ENCODE peak calls at places on chromosome 10, in nine cellular contexts. R is fibroblast of lung; J is OCI-LY7; E is glutamatergic neuron; Z is body of pancreas; D is omental fat pad; P is astrocyte of the cerebellum; O is tibial artery; V is CD8-positive, alpha-beta T cell. T is an unnamed sample.

GRCh38 chr10:89296227-89296648 is 5.6 kb upstream of the IFIT2 start:
- DNase-seq in R (peak; percentile 90), J (peak; percentile 11), E (no peak), Z (no peak), D (no peak), P (no peak), O (peak; percentile 76), V (no peak), T (peak; percentile 46)

GRCh38 chr10:90289037-90289436 is 568.8 kb downstream of the HTR7 start:
- DNase-seq in R (peak; percentile 78), J (no peak), E (no peak), Z (no peak), D (no peak), P (no peak), O (no peak), V (no peak), T (no peak)

GRCh38 chr10:125707852-125708468 is 11.5 kb upstream of the EDRF1 start:
- DNase-seq in R (peak; percentile 47), J (no peak), E (no peak), Z (no peak), D (no peak), P (no peak), O (no peak), V (no peak), T (peak; percentile 50)

GRCh38 chr10:33334170-33334838 is at the start of gene NRP1:
- DNase-seq in R (no peak), J (no peak), E (peak; percentile 59), Z (peak; percentile 22), D (no peak), P (no peak), O (peak; percentile 72), V (no peak), T (no peak)

GRCh38 chr10:77971804-77972144 is 45.2 kb upstream of the DLG5 start:
- DNase-seq in R (no peak), J (no peak), E (no peak), Z (no peak), D (no peak), P (no peak), O (no peak), V (no peak), T (no peak)

GRCh38 chr10:24209946-24210491 is 1.1 kb downstream of the KIAA1217 start:
- DNase-seq in R (peak; percentile 37), J (no peak), E (no peak), Z (no peak), D (no peak), P (peak; percentile 46), O (no peak), V (no peak), T (no peak)

GRCh38 chr10:845526-845925 is 86.0 kb downstream of the LARP4B start:
- DNase-seq in R (no peak), J (no peak), E (no peak), Z (no peak), D (no peak), P (no peak), O (no peak), V (no peak), T (no peak)

GRCh38 chr10:3976718-3977117 is 191.7 kb upstream of the KLF6 start:
- DNase-seq in R (no peak), J (no peak), E (no peak), Z (no peak), D (no peak), P (no peak), O (no peak), V (no peak), T (no peak)

GRCh38 chr10:69215405-69216176 is 4.5 kb upstream of the HKDC1 start:
- DNase-seq in R (no peak), J (no peak), E (no peak), Z (no peak), D (no peak), P (no peak), O (no peak), V (no peak), T (no peak)

GRCh38 chr10:83545901-83546391 is 593.4 kb upstream of the GHITM start:
- DNase-seq in R (no peak), J (no peak), E (no peak), Z (peak; percentile 28), D (no peak), P (no peak), O (no peak), V (no peak), T (no peak)

GRCh38 chr10:48476279-48476982 is 128.4 kb downstream of the ARHGAP22 start:
- DNase-seq in R (no peak), J (no peak), E (no peak), Z (no peak), D (no peak), P (no peak), O (no peak), V (peak; percentile 23), T (no peak)

DNA sequence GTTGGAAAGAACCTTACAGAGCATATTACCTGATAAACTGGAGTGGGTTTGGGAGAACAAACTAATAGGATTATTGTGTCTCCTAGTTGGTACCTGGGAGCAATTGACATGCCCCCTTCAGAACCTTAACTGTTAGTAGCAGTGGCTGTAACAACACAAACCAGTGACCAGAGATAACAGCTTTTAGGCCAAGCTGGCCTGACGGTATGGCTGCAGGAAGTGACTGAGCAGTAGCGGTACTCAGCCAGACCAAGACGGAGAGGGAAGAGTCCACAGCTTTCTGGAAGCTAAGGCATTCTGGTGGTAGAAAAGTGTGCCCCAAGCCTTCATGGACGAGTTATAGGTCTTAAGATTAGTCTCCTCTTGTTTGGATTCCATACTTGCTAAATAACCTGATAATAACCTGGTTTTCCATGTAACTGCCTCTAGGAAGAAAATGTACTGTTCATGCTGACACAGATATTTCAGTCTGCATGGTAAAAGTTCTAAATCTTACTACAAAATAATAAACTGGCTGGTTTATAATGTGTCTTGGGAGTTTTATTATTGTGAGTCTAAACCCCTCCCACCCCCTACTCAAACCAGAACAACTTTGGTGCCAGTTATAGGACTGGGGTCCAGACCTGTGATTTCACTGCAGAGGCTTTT is 11.3 kb downstream of the NOLC1 start:
- DNase-seq in R (no peak), J (no peak), E (no peak), Z (no peak), D (no peak), P (no peak), O (no peak), V (no peak), T (no peak)
- TF ChIP-seq CTCF in R (no peak), J (no peak), E (no peak), Z (no peak), D (no peak), P (no peak), O (no peak), V (no peak), T (no peak)

DNA sequence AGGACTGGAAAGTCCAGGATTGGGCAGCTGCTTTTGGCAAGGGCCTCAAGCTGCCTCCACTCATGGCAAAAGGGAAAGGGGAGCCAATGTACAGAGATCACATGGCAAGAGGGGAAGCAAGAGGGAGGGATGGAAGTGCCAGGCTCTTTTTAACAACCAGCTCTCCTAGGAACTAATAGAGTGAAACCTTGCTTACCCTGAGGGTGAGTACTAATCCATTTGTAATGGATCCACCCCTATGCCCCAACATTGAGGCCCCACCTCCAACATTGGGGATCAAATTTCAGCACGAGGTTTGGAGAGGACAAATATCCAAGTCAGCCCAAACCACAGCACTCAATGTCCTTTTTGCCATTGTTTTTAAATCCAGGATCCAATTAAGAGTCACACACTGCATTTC is 12.5 kb downstream of the HABP2 start:
- DNase-seq in R (no peak), J (no peak), E (no peak), Z (no peak), D (no peak), P (no peak), O (no peak), V (no peak), T (no peak)
- TF ChIP-seq CTCF in R (no peak), J (no peak), E (no peak), Z (no peak), D (no peak), P (no peak), O (no peak), V (no peak), T (no peak)

DNA sequence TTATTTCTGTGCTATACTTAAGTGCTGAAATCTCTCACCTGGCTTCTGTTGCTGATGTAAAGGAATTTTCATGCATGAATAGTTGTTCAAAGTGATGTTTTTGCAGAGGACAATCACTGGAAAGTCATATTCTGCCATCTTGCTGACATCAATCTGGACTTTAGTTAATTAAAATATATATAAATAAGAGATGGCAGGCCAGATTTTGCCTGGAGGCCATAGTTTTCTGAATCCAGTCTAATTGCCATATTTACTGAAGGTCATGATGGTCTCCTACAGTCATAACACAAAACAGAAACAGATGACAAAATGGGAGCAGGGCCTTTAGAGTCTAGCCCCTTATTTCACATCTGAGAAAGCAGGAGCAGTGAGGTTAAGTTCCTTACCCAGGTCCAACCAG is 228.2 kb downstream of the HPSE2 start:
- DNase-seq in R (no peak), J (no peak), E (no peak), Z (no peak), D (no peak), P (no peak), O (no peak), V (no peak), T (no peak)
- TF ChIP-seq CTCF in R (no peak), J (no peak), E (no peak), Z (no peak), D (no peak), P (no peak), O (no peak), V (no peak), T (no peak)

GRCh38 chr10:109962247-109962646 is 38.9 kb upstream of the XPNPEP1 start:
- DNase-seq in R (no peak), J (no peak), E (no peak), Z (no peak), D (no peak), P (no peak), O (no peak), V (no peak), T (no peak)

GRCh38 chr10:109966961-109967738 is 40.6 kb upstream of the ADD3 start:
- DNase-seq in R (peak; percentile 92), J (no peak), E (peak; percentile 50), Z (no peak), D (no peak), P (no peak), O (no peak), V (no peak), T (no peak)

GRCh38 chr10:109964318-109964717 is 41.0 kb upstream of the XPNPEP1 start:
- DNase-seq in R (no peak), J (no peak), E (no peak), Z (no peak), D (no peak), P (no peak), O (no peak), V (no peak), T (no peak)

GRCh38 chr10:109961181-109962001 is 38.1 kb upstream of the XPNPEP1 start:
- DNase-seq in R (peak; percentile 55), J (no peak), E (no peak), Z (no peak), D (no peak), P (peak; percentile 46), O (no peak), V (no peak), T (no peak)

DNA sequence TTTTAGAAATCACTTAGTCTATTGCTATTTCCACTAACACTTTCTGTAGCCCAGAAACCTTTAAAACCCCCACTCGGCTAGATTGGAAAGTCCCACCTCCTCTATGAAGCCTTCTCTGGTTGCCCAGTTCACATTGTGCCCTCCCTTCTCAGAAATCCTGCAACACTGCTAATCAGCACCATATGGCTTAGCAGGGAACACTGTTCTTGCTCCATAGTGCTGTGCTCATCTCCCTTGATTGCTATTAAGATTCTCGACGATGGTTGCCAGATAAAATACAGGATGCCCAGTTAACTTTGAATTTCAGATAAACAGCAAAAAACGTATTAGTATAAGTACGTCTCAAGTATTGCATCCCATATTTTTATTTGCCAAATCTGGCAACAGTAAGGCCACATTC is 40.1 kb upstream of the XPNPEP1 start:
- DNase-seq in R (peak; percentile 81), J (no peak), E (no peak), Z (no peak), D (no peak), P (no peak), O (no peak), V (no peak), T (no peak)
- TF ChIP-seq CTCF in R (no peak), J (no peak), E (no peak), Z (no peak), D (no peak), P (no peak), O (no peak), V (no peak), T (no peak)

T was measured in BJ.